ENCODE peak calls at places on chromosomes 1 and 21, in four cellular contexts. O, T, H and R are unnamed samples.
A peak's percentile ranks its signal among the peaks of the same experiment; 100 is the strongest.

GRCh38 chr1:10253755-10254154 is 43.4 kb downstream of the KIF1B start:
- DNase-seq in O (peak; percentile 3), T (no peak), H (no peak), R (no peak)

GRCh38 chr1:147608601-147609000 is 61.7 kb downstream of the ACP6 start:
- DNase-seq in O (no peak), T (no peak), H (no peak), R (no peak)

GRCh38 chr1:188489336-188490112 is 1660.8 kb downstream of the PLA2G4A start:
- DNase-seq in O (peak; percentile 59), T (no peak), H (no peak), R (no peak)

GRCh38 chr1:240134596-240134995 is 42.9 kb downstream of the FMN2 start:
- DNase-seq in O (no peak), T (no peak), H (no peak), R (no peak)

GRCh38 chr1:216186816-216187215 is 236.4 kb downstream of the USH2A start:
- DNase-seq in O (no peak), T (no peak), H (no peak), R (no peak)

GRCh38 chr1:41359211-41360073 is 1.8 kb upstream of the FOXO6 start:
- DNase-seq in O (no peak), T (no peak), H (no peak), R (no peak)

GRCh38 chr1:225378880-225379279 is 49.0 kb downstream of the LBR start:
- DNase-seq in O (no peak), T (no peak), H (no peak), R (no peak)

GRCh38 chr21:32352556-32352955 is 40.3 kb downstream of the URB1 start:
- DNase-seq in O (no peak), T (no peak), H (no peak), R (no peak)

GRCh38 chr21:45481566-45481965 is 60.7 kb downstream of the SLC19A1 start:
- DNase-seq in O (no peak), T (no peak), H (no peak), R (no peak)

GRCh38 chr1:41751804-41752513 is 166.8 kb downstream of the HIVEP3 start:
- DNase-seq in O (no peak), T (no peak), H (no peak), R (no peak)

GRCh38 chr1:11828511-11828910 is 19.1 kb downstream of the NPPA start:
- DNase-seq in O (no peak), T (no peak), H (no peak), R (no peak)

GRCh38 chr1:222582099-222582774 is 7.5 kb downstream of the TAF1A start:
- DNase-seq in O (no peak), T (no peak), H (no peak), R (no peak)

GRCh38 chr21:35211767-35212166 is 162.7 kb upstream of the RUNX1 start:
- DNase-seq in O (no peak), T (no peak), H (no peak), R (no peak)

GRCh38 chr1:173418107-173418985 is 58.8 kb upstream of the PRDX6 start:
- DNase-seq in O (no peak), T (no peak), H (no peak), R (no peak)

GRCh38 chr1:162587347-162587746 is 25.8 kb downstream of the UAP1 start:
- DNase-seq in O (no peak), T (no peak), H (no peak), R (no peak)

GRCh38 chr1:42052300-42052699 is 100.9 kb upstream of the GUCA2B start:
- DNase-seq in O (no peak), T (no peak), H (no peak), R (no peak)

GRCh38 chr1:158527190-158527815 is 26.9 kb downstream of the OR6Y1 start:
- DNase-seq in O (no peak), T (no peak), H (no peak), R (no peak)

GRCh38 chr1:246448373-246448772 is 58.7 kb downstream of the SMYD3 start:
- DNase-seq in O (no peak), T (no peak), H (no peak), R (no peak)

GRCh38 chr1:175520186-175520585 is 223.2 kb downstream of the TNR start:
- DNase-seq in O (no peak), T (no peak), H (no peak), R (no peak)

GRCh38 chr1:232142403-232143314 is 487.3 kb downstream of the SIPA1L2 start:
- DNase-seq in O (no peak), T (no peak), H (no peak), R (no peak)

GRCh38 chr1:27884182-27884954 is 12.0 kb downstream of the THEMIS2 start:
- DNase-seq in O (no peak), T (no peak), H (no peak), R (no peak)

GRCh38 chr1:172476218-172476811 is 32.4 kb upstream of the PIGC start:
- DNase-seq in O (peak; percentile 69), T (no peak), H (no peak), R (no peak)

GRCh38 chr1:226887006-226887405 is 16.6 kb downstream of the PSEN2 start:
- DNase-seq in O (no peak), T (no peak), H (no peak), R (no peak)

GRCh38 chr21:34690041-34690792 is 21.4 kb downstream of the CLIC6 start:
- DNase-seq in O (peak; percentile 56), T (no peak), H (no peak), R (no peak)

GRCh38 chr1:69090170-69090569 is 477.6 kb upstream of the LRRC7 start:
- DNase-seq in O (no peak), T (no peak), H (no peak), R (no peak)

GRCh38 chr1:228339766-228340685 is 66.6 kb downstream of the TRIM11 start:
- DNase-seq in O (no peak), T (peak; percentile 17), H (no peak), R (no peak)

GRCh38 chr1:220528049-220528678 is at the start of gene MARK1:
- DNase-seq in O (peak; percentile 64), T (peak; percentile 48), H (peak; percentile 16), R (peak; percentile 30)

GRCh38 chr1:32192220-32192948 is 8.0 kb upstream of the CCDC28B start:
- DNase-seq in O (no peak), T (no peak), H (no peak), R (no peak)

GRCh38 chr1:1230656-1231399 is 973 bp downstream of the SDF4 start:
- DNase-seq in O (no peak), T (no peak), H (no peak), R (no peak)

GRCh38 chr1:15848143-15848928 is 829 bp downstream of the SPEN start:
- DNase-seq in O (no peak), T (peak; percentile 23), H (peak; percentile 46), R (peak; percentile 13)

GRCh38 chr1:23083714-23084480 is 64.6 kb downstream of the KDM1A start:
- DNase-seq in O (no peak), T (no peak), H (no peak), R (no peak)

GRCh38 chr1:2046953-2047748 is 3.1 kb upstream of the PRKCZ start:
- DNase-seq in O (no peak), T (no peak), H (no peak), R (no peak)

GRCh38 chr21:44556879-44557278 is 1.7 kb downstream of the KRTAP10-3 start:
- DNase-seq in O (no peak), T (no peak), H (no peak), R (peak; percentile 6)

GRCh38 chr1:154968731-154969130 is 1.8 kb downstream of the SHC1 start:
- DNase-seq in O (no peak), T (no peak), H (no peak), R (no peak)